ENCODE peak calls at places on chromosome 12, in six cellular contexts. I, L, T, E, N and C are unnamed samples.

GRCh38 chr12:67452119-67452805 is 183.1 kb downstream of the CAND1 start:
- DNase-seq in I (no peak), L (no peak), T (no peak), E (peak; percentile 94), N (no peak), C (no peak)

GRCh38 chr12:50581226-50582184 is 76.7 kb downstream of the DIP2B start:
- DNase-seq in I (peak; percentile 46), L (peak; percentile 64), T (no peak), E (no peak), N (no peak), C (no peak)

GRCh38 chr12:120994589-120995337 is 16.4 kb downstream of the HNF1A start:
- DNase-seq in I (no peak), L (no peak), T (no peak), E (no peak), N (no peak), C (no peak)

GRCh38 chr12:79420146-79420618 is 270.6 kb downstream of the PAWR start:
- DNase-seq in I (peak; percentile 90), L (peak; percentile 52), T (no peak), E (no peak), N (peak; percentile 92), C (no peak)

GRCh38 chr12:105935106-105935505 is 203.6 kb downstream of the NUAK1 start:
- DNase-seq in I (peak; percentile 68), L (no peak), T (no peak), E (no peak), N (no peak), C (no peak)

GRCh38 chr12:123960856-123961255 is 11.8 kb downstream of the CCDC92 start:
- DNase-seq in I (no peak), L (no peak), T (no peak), E (no peak), N (no peak), C (no peak)

GRCh38 chr12:94180558-94181296 is 32.4 kb downstream of the PLXNC1 start:
- DNase-seq in I (no peak), L (no peak), T (no peak), E (no peak), N (no peak), C (peak; percentile 60)

GRCh38 chr12:4285070-4285469 is 11.5 kb downstream of the CCND2 start:
- DNase-seq in I (no peak), L (no peak), T (no peak), E (no peak), N (no peak), C (no peak)

GRCh38 chr12:95674088-95674595 is 116.4 kb downstream of the NTN4 start:
- DNase-seq in I (no peak), L (no peak), T (no peak), E (no peak), N (no peak), C (no peak)

GRCh38 chr12:125683748-125684381 is 618.6 kb downstream of the AACS start:
- DNase-seq in I (no peak), L (peak; percentile 83), T (no peak), E (no peak), N (no peak), C (no peak)
- TF ChIP-seq CTCF in I (no peak), L (peak; percentile 49), T (no peak), E (peak; percentile 90), N (no peak), C (peak; percentile 18)

DNA sequence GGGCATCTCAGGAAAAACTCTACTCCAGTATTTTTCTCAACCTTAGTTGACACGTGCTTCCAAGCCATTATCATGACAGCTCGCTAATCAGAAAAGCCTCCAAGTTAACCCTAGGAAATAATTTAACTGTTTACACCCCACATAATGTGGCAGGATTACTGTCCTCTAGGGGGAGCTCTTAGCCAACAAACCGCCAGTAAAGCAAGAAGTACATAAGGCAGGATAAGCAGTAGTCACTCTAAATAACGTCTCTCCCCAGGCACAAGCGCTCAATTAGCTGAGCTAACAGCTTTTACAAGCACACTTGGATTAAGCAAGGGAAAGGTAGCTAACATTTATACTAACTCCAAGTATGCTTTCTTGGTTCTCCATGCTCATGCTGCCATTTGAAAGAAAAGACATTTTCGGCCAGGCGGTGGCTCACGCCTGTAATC is 22.8 kb downstream of the APOBEC1 start:
- DNase-seq in I (peak; percentile 21), L (peak; percentile 28), T (no peak), E (peak; percentile 8), N (no peak), C (no peak)
- TF ChIP-seq CTCF in I (peak; percentile 35), L (no peak), T (no peak), E (peak; percentile 46), N (peak; percentile 38), C (peak; percentile 44)

GRCh38 chr12:3200779-3201738 is 123.9 kb downstream of the TSPAN9 start:
- DNase-seq in I (no peak), L (no peak), T (no peak), E (no peak), N (no peak), C (no peak)
- TF ChIP-seq CTCF in I (no peak), L (no peak), T (no peak), E (no peak), N (no peak), C (no peak)

GRCh38 chr12:39581592-39581991 is 38.0 kb downstream of the ABCD2 start:
- DNase-seq in I (peak; percentile 31), L (no peak), T (no peak), E (no peak), N (no peak), C (no peak)

GRCh38 chr12:39592295-39592694 is 27.3 kb downstream of the ABCD2 start:
- DNase-seq in I (no peak), L (no peak), T (no peak), E (no peak), N (no peak), C (no peak)

GRCh38 chr12:39586811-39587210 is 32.8 kb downstream of the ABCD2 start:
- DNase-seq in I (peak; percentile 47), L (no peak), T (no peak), E (no peak), N (no peak), C (no peak)

DNA sequence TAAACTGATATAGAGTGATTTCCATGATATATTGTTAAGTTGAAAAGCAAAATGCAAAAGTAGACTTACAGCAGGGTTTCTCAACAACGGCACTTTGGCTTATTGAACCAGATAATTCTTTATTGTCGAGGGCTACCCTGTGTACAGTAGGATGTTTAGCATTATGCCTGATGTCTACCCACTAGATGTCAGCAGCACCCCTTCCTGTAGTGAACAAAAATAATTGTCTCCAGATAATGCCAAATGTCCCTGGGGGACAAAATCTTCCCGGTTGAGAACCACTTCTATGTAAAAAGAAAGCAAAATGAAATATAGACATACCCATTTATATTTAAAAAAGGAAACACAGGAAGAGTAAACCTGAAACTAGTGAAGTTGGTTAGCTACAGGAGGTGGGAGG is 32.4 kb downstream of the ABCD2 start:
- DNase-seq in I (peak; percentile 29), L (no peak), T (no peak), E (peak; percentile 7), N (no peak), C (no peak)
- TF ChIP-seq CTCF in I (peak; percentile 28), L (no peak), T (no peak), E (peak; percentile 52), N (peak; percentile 18), C (no peak)

DNA sequence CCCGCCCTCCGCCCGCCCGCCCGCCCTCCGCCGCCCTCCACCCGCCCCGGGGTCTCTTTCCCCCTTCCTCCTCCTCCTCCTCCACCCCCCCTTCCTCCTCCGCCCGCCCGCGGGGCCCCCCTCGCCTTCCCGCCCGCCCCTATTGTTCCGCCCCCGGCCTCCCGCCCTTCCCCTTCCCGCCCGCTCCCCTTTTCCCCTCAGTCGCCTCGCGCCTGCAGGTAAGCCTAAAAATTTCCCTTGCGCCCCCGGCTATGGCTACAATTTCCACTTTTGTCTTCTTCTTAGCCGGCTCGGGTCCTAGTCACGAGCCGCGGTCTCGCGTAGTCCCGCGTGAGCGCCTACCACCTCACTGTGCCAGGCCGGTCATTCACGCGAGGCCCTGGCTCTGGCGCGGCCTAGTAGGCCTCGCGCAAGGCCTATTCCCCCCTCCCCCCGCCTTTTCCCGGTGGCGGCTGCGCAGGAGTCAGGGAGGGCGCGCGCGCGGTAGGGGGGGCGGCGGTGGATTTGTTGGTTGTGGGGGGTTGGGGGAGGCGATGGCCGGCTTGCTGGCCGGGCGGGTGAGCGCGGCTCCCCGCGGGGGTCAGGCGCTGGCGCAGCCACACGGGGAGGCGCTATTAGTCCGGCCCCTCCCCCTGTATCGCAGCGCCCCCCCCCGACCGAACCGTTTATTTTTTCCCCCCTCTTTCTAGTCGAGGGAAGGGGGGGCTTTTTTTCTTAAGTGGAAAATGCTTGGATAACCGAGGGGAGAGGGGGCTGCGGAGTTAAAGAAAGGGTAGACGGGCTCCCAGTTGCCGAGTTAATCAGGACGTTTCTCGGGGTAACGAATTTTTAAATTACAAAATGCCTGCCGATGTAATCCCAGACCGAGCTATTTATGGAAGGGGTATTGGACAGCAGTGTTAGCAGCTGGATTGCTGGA is 516 bp downstream of the PCBP2 start:
- DNase-seq in I (peak; percentile 88), L (peak; percentile 79), T (peak; percentile 81), E (no peak), N (peak; percentile 46), C (peak; percentile 67)
- TF ChIP-seq CTCF in I (no peak), L (peak; percentile 37), T (no peak), E (peak; percentile 35), N (peak; percentile 7), C (peak; percentile 49)

DNA sequence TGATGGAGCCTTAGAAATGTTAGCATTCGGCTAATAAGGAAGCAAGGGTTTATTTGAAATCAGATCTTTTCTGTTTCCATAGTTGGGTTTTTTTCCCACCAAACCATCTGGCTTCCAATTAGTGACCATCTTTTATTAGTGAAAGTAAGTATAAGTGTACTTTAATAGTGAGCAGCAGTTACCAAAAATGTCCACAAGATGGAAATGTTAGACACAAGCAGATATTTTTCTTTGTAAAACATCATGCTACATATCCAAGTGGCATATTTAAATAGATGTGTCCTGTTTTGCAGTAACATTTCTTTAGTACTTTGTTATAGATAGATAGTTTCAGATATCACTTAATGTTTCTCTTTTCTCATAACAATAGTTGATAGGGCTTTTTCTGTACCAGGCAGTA is 28.8 kb downstream of the YEATS4 start:
- DNase-seq in I (peak; percentile 87), L (no peak), T (no peak), E (no peak), N (peak; percentile 53), C (no peak)
- TF ChIP-seq CTCF in I (peak; percentile 76), L (peak; percentile 34), T (no peak), E (peak; percentile 36), N (peak; percentile 52), C (peak; percentile 50)

GRCh38 chr12:74021937-74022336 is 515.7 kb upstream of the ATXN7L3B start:
- DNase-seq in I (peak; percentile 60), L (peak; percentile 85), T (no peak), E (no peak), N (no peak), C (no peak)
- TF ChIP-seq CTCF in I (peak; percentile 68), L (peak; percentile 64), T (no peak), E (peak; percentile 53), N (no peak), C (no peak)

DNA sequence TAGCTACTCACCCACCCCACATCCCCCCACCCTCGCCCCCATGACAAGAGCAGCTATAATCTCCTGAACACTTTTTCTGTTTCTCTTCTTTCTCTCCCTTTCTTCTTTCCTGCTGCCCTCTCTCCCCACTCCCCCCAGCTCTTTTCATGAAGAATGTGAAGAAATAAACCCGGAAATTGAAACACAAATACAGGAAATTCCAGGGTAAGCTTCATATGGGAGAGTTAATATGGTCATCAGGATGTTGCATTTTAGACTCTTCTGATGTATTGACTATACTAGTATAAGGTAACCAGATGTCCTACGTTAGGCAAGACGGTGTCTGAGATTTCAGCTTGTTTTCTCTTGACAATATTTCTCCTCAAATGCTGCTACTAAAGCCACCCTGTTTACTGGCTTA is 41.6 kb upstream of the LRIG3 start:
- DNase-seq in I (peak; percentile 73), L (no peak), T (no peak), E (no peak), N (no peak), C (no peak)
- TF ChIP-seq CTCF in I (no peak), L (no peak), T (no peak), E (no peak), N (no peak), C (no peak)

GRCh38 chr12:130031571-130032189 is 127.9 kb upstream of the TMEM132D start:
- DNase-seq in I (peak; percentile 17), L (peak; percentile 65), T (peak; percentile 49), E (peak; percentile 10), N (no peak), C (no peak)
- TF ChIP-seq CTCF in I (peak; percentile 62), L (peak; percentile 61), T (peak; percentile 30), E (peak; percentile 98), N (peak; percentile 76), C (peak; percentile 98)